ENCODE peak calls at places on chromosomes 4 and X, in ten cellular contexts. N is midbrain; I is kidney glomerular epithelial cell; L is SW480; O is HFFc6; K is A549; U is MV-4-11; Y is activated CD4-positive, alpha-beta T cell treated with anti-CD3 and anti-CD28 coated beads, Interleukin-2, amount 50 U/mL, for 48 hours; G is NCI-H2029 treated with DMSO at 0.1 percent for 48 hours; Q is mammary epithelial cell. W is an unnamed sample.

GRCh38 chr4:24527371-24527770 is 57.0 kb downstream of the DHX15 start:
- DNase-seq in G (no peak), O (no peak), Q (no peak), I (no peak), Y (no peak), K (no peak), L (no peak), N (no peak), U (no peak), W (peak)

GRCh38 chr4:8006471-8006870 is 66.8 kb upstream of the AFAP1 start:
- DNase-seq in U (no peak), I (no peak), K (no peak), N (no peak), L (no peak), G (no peak), Q (no peak), O (no peak), Y (no peak), W (no peak)

GRCh38 chr4:22500831-22501714 is 14.8 kb downstream of the ADGRA3 start:
- DNase-seq in G (no peak), L (peak), Q (peak), O (peak), N (no peak), I (peak), K (peak), U (no peak), Y (no peak), W (peak)

GRCh38 chrX:77143907-77144306 is 303.3 kb upstream of the FGF16 start:
- DNase-seq in U (no peak), Q (no peak), Y (no peak), N (no peak), O (no peak), I (no peak), L (no peak), K (no peak), G (no peak), W (no peak)

GRCh38 chr4:81375745-81376144 is 96.0 kb downstream of the RASGEF1B start:
- DNase-seq in G (no peak), Q (no peak), O (no peak), Y (no peak), L (no peak), N (no peak), I (no peak), K (peak), U (no peak), W (no peak)

GRCh38 chrX:374566-374965 is 12.1 kb downstream of the PPP2R3B start:
- DNase-seq in I (no peak), Y (peak), N (no peak), K (no peak), O (no peak), L (no peak), Q (no peak), U (no peak), G (no peak), W (peak)

GRCh38 chrX:86148024-86148511 is at the start of gene DACH2:
- DNase-seq in G (peak), Y (peak), L (no peak), N (peak), U (no peak), O (no peak), Q (peak), I (peak), K (peak), W (peak)

GRCh38 chr4:74675673-74676279 is 118.5 kb downstream of the BTC start:
- DNase-seq in U (peak), N (no peak), K (peak), G (peak), Y (no peak), Q (peak), O (peak), I (peak), L (peak), W (peak)

GRCh38 chrX:115174548-115174947 is 14.7 kb upstream of the RBMXL3 start:
- DNase-seq in I (no peak), O (no peak), K (no peak), Q (no peak), N (no peak), L (no peak), G (no peak), U (no peak), Y (no peak), W (peak)

GRCh38 chrX:148530464-148531077 is 30.2 kb downstream of the AFF2 start:
- DNase-seq in O (no peak), N (no peak), L (no peak), Y (peak), G (no peak), Q (no peak), U (no peak), I (no peak), K (peak), W (peak)

GRCh38 chrX:135389243-135389642 is 32.5 kb upstream of the SMIM10L2A start:
- DNase-seq in U (no peak), I (no peak), K (no peak), Q (peak), Y (no peak), L (no peak), N (no peak), O (no peak), G (no peak), W (no peak)